ENCODE peak calls at places on chromosomes 13 and 19, in six cellular contexts. One of them, this sample, is unnamed.

GRCh38 chr13:96958286-96958891 is 35.9 kb downstream of the OXGR1 start:
- DNase-seq in NCI-H774: peak
- DNase-seq in anterior cingulate cortex: no peak
- DNase-seq in progenitor cell of endocrine pancreas: no peak
- DNase-seq in OCI-LY7: peak
- DNase-seq in neural progenitor cell: peak
- DNase-seq in this sample: peak

GRCh38 chr13:31885994-31886393 is 145.6 kb upstream of the FRY start:
- DNase-seq in progenitor cell of endocrine pancreas: no peak
- DNase-seq in NCI-H774: no peak
- DNase-seq in OCI-LY7: no peak
- DNase-seq in neural progenitor cell: peak
- DNase-seq in anterior cingulate cortex: no peak
- DNase-seq in this sample: no peak

GRCh38 chr19:38993271-38993670 is 17.7 kb upstream of the FBXO17 start:
- DNase-seq in anterior cingulate cortex: no peak
- DNase-seq in NCI-H774: no peak
- DNase-seq in progenitor cell of endocrine pancreas: no peak
- DNase-seq in OCI-LY7: no peak
- DNase-seq in neural progenitor cell: no peak
- DNase-seq in this sample: no peak

GRCh38 chr13:31199849-31200635 is at the start of gene B3GLCT:
- DNase-seq in neural progenitor cell: peak
- DNase-seq in anterior cingulate cortex: peak
- DNase-seq in OCI-LY7: peak
- DNase-seq in NCI-H774: peak
- DNase-seq in progenitor cell of endocrine pancreas: peak
- DNase-seq in this sample: peak

GRCh38 chr13:40774672-40775071 is 3.7 kb upstream of the MRPS31 start:
- DNase-seq in anterior cingulate cortex: no peak
- DNase-seq in NCI-H774: no peak
- DNase-seq in OCI-LY7: no peak
- DNase-seq in neural progenitor cell: no peak
- DNase-seq in progenitor cell of endocrine pancreas: no peak
- DNase-seq in this sample: no peak

GRCh38 chr19:29610213-29610573 is 4.1 kb downstream of the POP4 start:
- DNase-seq in OCI-LY7: no peak
- DNase-seq in anterior cingulate cortex: no peak
- DNase-seq in NCI-H774: no peak
- DNase-seq in neural progenitor cell: no peak
- DNase-seq in progenitor cell of endocrine pancreas: no peak
- DNase-seq in this sample: no peak

GRCh38 chr19:35045667-35046300 is 4.3 kb downstream of the HPN start:
- DNase-seq in neural progenitor cell: peak
- DNase-seq in anterior cingulate cortex: peak
- DNase-seq in progenitor cell of endocrine pancreas: no peak
- DNase-seq in NCI-H774: no peak
- DNase-seq in OCI-LY7: peak
- DNase-seq in this sample: no peak

GRCh38 chr19:33428627-33429013 is 55.1 kb downstream of the CEBPG start:
- DNase-seq in neural progenitor cell: no peak
- DNase-seq in anterior cingulate cortex: no peak
- DNase-seq in OCI-LY7: no peak
- DNase-seq in NCI-H774: no peak
- DNase-seq in progenitor cell of endocrine pancreas: no peak
- DNase-seq in this sample: no peak

GRCh38 chr13:107450426-107450825 is 764.9 kb downstream of the LIG4 start:
- DNase-seq in anterior cingulate cortex: no peak
- DNase-seq in OCI-LY7: no peak
- DNase-seq in NCI-H774: no peak
- DNase-seq in progenitor cell of endocrine pancreas: no peak
- DNase-seq in neural progenitor cell: no peak
- DNase-seq in this sample: no peak

GRCh38 chr19:5880604-5881078 is 10.3 kb upstream of the FUT5 start:
- DNase-seq in progenitor cell of endocrine pancreas: no peak
- DNase-seq in neural progenitor cell: no peak
- DNase-seq in OCI-LY7: no peak
- DNase-seq in anterior cingulate cortex: no peak
- DNase-seq in NCI-H774: no peak
- DNase-seq in this sample: peak

GRCh38 chr19:56295531-56296455 is 18.8 kb downstream of the ZSCAN5A start:
- DNase-seq in anterior cingulate cortex: no peak
- DNase-seq in NCI-H774: no peak
- DNase-seq in OCI-LY7: no peak
- DNase-seq in progenitor cell of endocrine pancreas: no peak
- DNase-seq in neural progenitor cell: no peak
- DNase-seq in this sample: no peak

GRCh38 chr19:16449330-16449961 is 22.3 kb downstream of the EPS15L1 start:
- DNase-seq in anterior cingulate cortex: no peak
- DNase-seq in NCI-H774: no peak
- DNase-seq in OCI-LY7: peak
- DNase-seq in progenitor cell of endocrine pancreas: no peak
- DNase-seq in neural progenitor cell: no peak
- DNase-seq in this sample: no peak

GRCh38 chr19:31314849-31315620 is 34.2 kb downstream of the TSHZ3 start:
- DNase-seq in progenitor cell of endocrine pancreas: no peak
- DNase-seq in NCI-H774: no peak
- DNase-seq in OCI-LY7: no peak
- DNase-seq in neural progenitor cell: peak
- DNase-seq in anterior cingulate cortex: no peak
- DNase-seq in this sample: no peak